ENCODE peak calls at places on chromosomes 16 and 17, in five cellular contexts. One of them, this sample, is unnamed.

GRCh38 chr17:57389474-57389873 is 133.2 kb downstream of the MSI2 start:
- DNase-seq in HepG2: no peak
- DNase-seq in SK-N-SH: no peak
- DNase-seq in H1: no peak
- DNase-seq in K562: no peak
- DNase-seq in this sample: no peak

GRCh38 chr16:53091508-53092211 is 36.9 kb downstream of the CHD9 start:
- DNase-seq in HepG2: no peak
- DNase-seq in SK-N-SH: peak; percentile 76
- DNase-seq in H1: no peak
- DNase-seq in K562: no peak
- DNase-seq in this sample: peak; percentile 72

GRCh38 chr17:19248923-19249574 is 11.9 kb downstream of the EPN2 start:
- DNase-seq in HepG2: no peak
- DNase-seq in SK-N-SH: no peak
- DNase-seq in H1: no peak
- DNase-seq in K562: no peak
- DNase-seq in this sample: no peak

GRCh38 chr16:17983114-17983513 is 353.4 kb downstream of the NPIPA8 start:
- DNase-seq in HepG2: no peak
- DNase-seq in SK-N-SH: no peak
- DNase-seq in H1: no peak
- DNase-seq in K562: no peak
- DNase-seq in this sample: no peak

GRCh38 chr17:57485916-57486315 is 229.6 kb downstream of the MSI2 start:
- DNase-seq in HepG2: no peak
- DNase-seq in SK-N-SH: no peak
- DNase-seq in H1: no peak
- DNase-seq in K562: no peak
- DNase-seq in this sample: no peak

GRCh38 chr17:60036796-60037677 is 41.7 kb downstream of the HEATR6 start:
- DNase-seq in HepG2: peak; percentile 83
- DNase-seq in SK-N-SH: peak; percentile 84
- DNase-seq in H1: peak; percentile 44
- DNase-seq in K562: peak; percentile 68
- DNase-seq in this sample: peak; percentile 12

GRCh38 chr17:40953876-40954275 is 12.9 kb downstream of the KRT39 start:
- DNase-seq in HepG2: no peak
- DNase-seq in SK-N-SH: no peak
- DNase-seq in H1: no peak
- DNase-seq in K562: no peak
- DNase-seq in this sample: no peak

GRCh38 chr16:17377360-17378324 is 93.1 kb downstream of the XYLT1 start:
- DNase-seq in HepG2: no peak
- DNase-seq in SK-N-SH: no peak
- DNase-seq in H1: no peak
- DNase-seq in K562: no peak
- DNase-seq in this sample: peak; percentile 80

GRCh38 chr16:50259334-50260205 is 6.8 kb upstream of the ADCY7 start:
- DNase-seq in HepG2: no peak
- DNase-seq in SK-N-SH: peak; percentile 53
- DNase-seq in H1: no peak
- DNase-seq in K562: no peak
- DNase-seq in this sample: no peak

GRCh38 chr16:2035431-2036199 is 8.9 kb downstream of the NHERF2 start:
- DNase-seq in HepG2: peak; percentile 84
- DNase-seq in SK-N-SH: peak; percentile 66
- DNase-seq in H1: no peak
- DNase-seq in K562: no peak
- DNase-seq in this sample: no peak

GRCh38 chr17:45135978-45136791 is 698 bp downstream of the ACBD4 start:
- DNase-seq in HepG2: no peak
- DNase-seq in SK-N-SH: peak; percentile 31
- DNase-seq in H1: no peak
- DNase-seq in K562: no peak
- DNase-seq in this sample: no peak

GRCh38 chr16:57693539-57693938 is 1.1 kb upstream of the DRC7 start:
- DNase-seq in HepG2: no peak
- DNase-seq in SK-N-SH: no peak
- DNase-seq in H1: no peak
- DNase-seq in K562: no peak
- DNase-seq in this sample: no peak

GRCh38 chr17:42027961-42028790 is 8.3 kb downstream of the NKIRAS2 start:
- DNase-seq in HepG2: peak; percentile 79
- DNase-seq in SK-N-SH: no peak
- DNase-seq in H1: no peak
- DNase-seq in K562: peak; percentile 51
- DNase-seq in this sample: no peak

GRCh38 chr16:54798267-54798666 is 132.4 kb upstream of the IRX5 start:
- DNase-seq in HepG2: no peak
- DNase-seq in SK-N-SH: no peak
- DNase-seq in H1: no peak
- DNase-seq in K562: no peak
- DNase-seq in this sample: no peak

GRCh38 chr17:50425682-50426471 is at the start of gene ACSF2:
- DNase-seq in HepG2: peak; percentile 54
- DNase-seq in SK-N-SH: peak; percentile 94
- DNase-seq in H1: peak; percentile 19
- DNase-seq in K562: peak; percentile 93
- DNase-seq in this sample: no peak

GRCh38 chr17:65774787-65775186 is 213.3 kb upstream of the AXIN2 start:
- DNase-seq in HepG2: no peak
- DNase-seq in SK-N-SH: no peak
- DNase-seq in H1: no peak
- DNase-seq in K562: no peak
- DNase-seq in this sample: no peak

GRCh38 chr16:74999683-75000480 is 1.1 kb downstream of the ZNRF1 start:
- DNase-seq in HepG2: peak; percentile 44
- DNase-seq in SK-N-SH: peak; percentile 74
- DNase-seq in H1: no peak
- DNase-seq in K562: peak; percentile 55
- DNase-seq in this sample: no peak

GRCh38 chr17:50853015-50853615 is 13.0 kb downstream of the TOB1 start:
- DNase-seq in HepG2: peak; percentile 74
- DNase-seq in SK-N-SH: no peak
- DNase-seq in H1: no peak
- DNase-seq in K562: no peak
- DNase-seq in this sample: no peak

GRCh38 chr17:28724500-28725165 is 1.4 kb downstream of the TLCD1 start:
- DNase-seq in HepG2: no peak
- DNase-seq in SK-N-SH: no peak
- DNase-seq in H1: no peak
- DNase-seq in K562: no peak
- DNase-seq in this sample: no peak

GRCh38 chr17:67982034-67982640 is 14.1 kb downstream of the C17orf58 start:
- DNase-seq in HepG2: no peak
- DNase-seq in SK-N-SH: no peak
- DNase-seq in H1: no peak
- DNase-seq in K562: no peak
- DNase-seq in this sample: no peak

GRCh38 chr17:45662432-45662831 is 121.7 kb upstream of the CRHR1 start:
- DNase-seq in HepG2: no peak
- DNase-seq in SK-N-SH: no peak
- DNase-seq in H1: no peak
- DNase-seq in K562: no peak
- DNase-seq in this sample: no peak

GRCh38 chr16:2288701-2289100 is 20.8 kb upstream of the RNPS1 start:
- DNase-seq in HepG2: no peak
- DNase-seq in SK-N-SH: no peak
- DNase-seq in H1: no peak
- DNase-seq in K562: no peak
- DNase-seq in this sample: no peak

DNA sequence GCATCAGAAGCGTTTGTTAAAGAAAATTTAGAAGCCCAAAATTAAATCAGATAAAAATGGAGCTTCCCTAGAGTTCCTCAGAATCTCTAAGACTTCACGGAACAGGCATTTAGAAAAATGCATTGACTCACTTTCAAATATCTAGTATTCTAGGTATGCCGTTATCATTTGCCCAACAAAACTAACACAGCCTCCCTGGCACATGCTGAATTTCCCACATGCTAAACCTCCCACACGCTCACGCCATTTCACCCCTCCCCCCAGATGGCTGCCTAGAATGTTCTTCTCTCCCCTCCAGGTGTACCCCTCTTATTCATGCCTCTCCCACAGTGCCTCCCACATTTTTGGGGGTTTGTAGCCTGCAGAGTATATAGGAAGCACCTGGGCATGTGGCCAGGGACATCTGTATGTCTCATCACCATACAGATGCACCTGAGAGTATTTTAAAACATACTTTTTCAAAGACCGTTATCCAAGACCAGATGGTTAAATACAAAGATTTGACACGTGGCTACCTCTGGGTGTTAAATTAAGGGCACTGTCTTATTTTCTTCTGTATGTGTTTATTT is 38.2 kb upstream of the ICAM2 start:
- DNase-seq in HepG2: no peak
- DNase-seq in SK-N-SH: no peak
- DNase-seq in H1: no peak
- DNase-seq in K562: peak; percentile 29
- DNase-seq in this sample: no peak
- TF ChIP-seq YY1 in HepG2: no peak
- TF ChIP-seq YY1 in SK-N-SH: no peak
- TF ChIP-seq YY1 in H1: no peak
- TF ChIP-seq YY1 in K562: no peak
- TF ChIP-seq YY1 in this sample: no peak

GRCh38 chr17:48915459-48916282 is 7.5 kb downstream of the UBE2Z start:
- DNase-seq in HepG2: no peak
- DNase-seq in SK-N-SH: no peak
- DNase-seq in H1: no peak
- DNase-seq in K562: no peak
- DNase-seq in this sample: peak; percentile 74
- TF ChIP-seq USF2 in HepG2: no peak
- TF ChIP-seq USF2 in SK-N-SH: no peak
- TF ChIP-seq USF2 in H1: no peak
- TF ChIP-seq USF2 in K562: no peak
- TF ChIP-seq USF2 in this sample: no peak

GRCh38 chr16:15708096-15708495 is 58.1 kb downstream of the NDE1 start:
- DNase-seq in HepG2: no peak
- DNase-seq in SK-N-SH: no peak
- DNase-seq in H1: no peak
- DNase-seq in K562: no peak
- DNase-seq in this sample: no peak
- TF ChIP-seq YY1 in HepG2: no peak
- TF ChIP-seq YY1 in SK-N-SH: no peak
- TF ChIP-seq YY1 in H1: no peak
- TF ChIP-seq YY1 in K562: no peak
- TF ChIP-seq YY1 in this sample: no peak

GRCh38 chr16:28304214-28304613 is 11.9 kb downstream of the SBK1 start:
- DNase-seq in HepG2: peak; percentile 48
- DNase-seq in SK-N-SH: no peak
- DNase-seq in H1: no peak
- DNase-seq in K562: peak; percentile 79
- DNase-seq in this sample: no peak
- TF ChIP-seq USF2 in HepG2: no peak
- TF ChIP-seq USF2 in SK-N-SH: no peak
- TF ChIP-seq USF2 in H1: no peak
- TF ChIP-seq USF2 in K562: peak; percentile 53
- TF ChIP-seq USF2 in this sample: no peak

GRCh38 chr17:77208217-77208808 is 67.5 kb downstream of the SEC14L1 start:
- DNase-seq in HepG2: peak; percentile 87
- DNase-seq in SK-N-SH: no peak
- DNase-seq in H1: no peak
- DNase-seq in K562: no peak
- DNase-seq in this sample: no peak
- TF ChIP-seq YY1 in HepG2: peak; percentile 35
- TF ChIP-seq YY1 in SK-N-SH: no peak
- TF ChIP-seq YY1 in H1: no peak
- TF ChIP-seq YY1 in K562: no peak
- TF ChIP-seq YY1 in this sample: no peak

GRCh38 chr17:10769840-10770239 is 34.1 kb downstream of the TMEM238L start:
- DNase-seq in HepG2: no peak
- DNase-seq in SK-N-SH: no peak
- DNase-seq in H1: no peak
- DNase-seq in K562: no peak
- DNase-seq in this sample: no peak

GRCh38 chr17:10775740-10776333 is 28.1 kb downstream of the TMEM238L start:
- DNase-seq in HepG2: no peak
- DNase-seq in SK-N-SH: no peak
- DNase-seq in H1: no peak
- DNase-seq in K562: no peak
- DNase-seq in this sample: no peak

GRCh38 chr17:10775058-10775457 is 28.8 kb downstream of the TMEM238L start:
- DNase-seq in HepG2: no peak
- DNase-seq in SK-N-SH: no peak
- DNase-seq in H1: no peak
- DNase-seq in K562: no peak
- DNase-seq in this sample: no peak

GRCh38 chr17:10771142-10771541 is 32.8 kb downstream of the TMEM238L start:
- DNase-seq in HepG2: no peak
- DNase-seq in SK-N-SH: no peak
- DNase-seq in H1: no peak
- DNase-seq in K562: no peak
- DNase-seq in this sample: no peak

GRCh38 chr17:10772425-10773380 is 31.2 kb downstream of the TMEM238L start:
- DNase-seq in HepG2: peak; percentile 33
- DNase-seq in SK-N-SH: no peak
- DNase-seq in H1: peak; percentile 53
- DNase-seq in K562: peak; percentile 46
- DNase-seq in this sample: no peak
- TF ChIP-seq USF2 in HepG2: no peak
- TF ChIP-seq USF2 in SK-N-SH: no peak
- TF ChIP-seq USF2 in H1: no peak
- TF ChIP-seq USF2 in K562: no peak
- TF ChIP-seq USF2 in this sample: no peak

DNA sequence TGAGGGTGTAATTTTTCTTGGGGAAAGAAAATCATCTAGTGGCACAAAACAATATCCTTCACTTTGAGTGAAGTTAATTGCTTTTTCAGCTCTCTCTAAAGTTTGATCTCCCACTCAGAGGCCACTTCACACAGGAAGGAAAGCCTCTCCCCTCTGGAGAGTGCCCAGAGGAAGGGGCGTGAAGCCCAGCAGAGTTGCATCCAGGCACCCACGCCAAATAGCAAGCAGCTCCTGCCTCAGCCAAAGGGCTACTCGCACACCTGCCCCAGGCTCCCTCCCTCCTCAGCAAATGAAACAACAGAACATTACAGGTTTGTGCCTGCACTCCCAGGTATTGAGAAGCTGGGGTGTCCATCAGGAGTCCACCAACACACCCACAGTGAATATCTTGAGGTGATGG is 183.0 kb upstream of the RPL38 start:
- DNase-seq in HepG2: no peak
- DNase-seq in SK-N-SH: no peak
- DNase-seq in H1: no peak
- DNase-seq in K562: no peak
- DNase-seq in this sample: no peak
- TF ChIP-seq YY1 in HepG2: no peak
- TF ChIP-seq YY1 in SK-N-SH: no peak
- TF ChIP-seq YY1 in H1: no peak
- TF ChIP-seq YY1 in K562: no peak
- TF ChIP-seq YY1 in this sample: no peak